ENCODE peak calls at places on chromosomes 2 and 18, in ten cellular contexts. G, E, K, U, P, W, O, L, S and Z are unnamed samples.
A peak's percentile ranks its signal among the peaks of the same experiment; 100 is the strongest.

GRCh38 chr2:129881786-129882396 is 97.6 kb upstream of the RAB6C start:
- DNase-seq in G (no peak), E (no peak), K (no peak), U (no peak), P (no peak), W (no peak), O (no peak), L (no peak), S (no peak), Z (no peak)

GRCh38 chr18:48418000-48418399 is 8.8 kb upstream of the ZBTB7C start:
- DNase-seq in G (no peak), E (no peak), K (no peak), U (no peak), P (no peak), W (no peak), O (no peak), L (no peak), S (no peak), Z (peak; percentile 11)

GRCh38 chr2:81324046-81324445 is 1019.5 kb upstream of the LRRTM1 start:
- DNase-seq in G (no peak), E (peak; percentile 29), K (peak; percentile 11), U (no peak), P (peak; percentile 10), W (no peak), O (no peak), L (no peak), S (no peak), Z (no peak)

GRCh38 chr2:1662606-1663180 is 81.6 kb downstream of the PXDN start:
- DNase-seq in G (no peak), E (no peak), K (no peak), U (no peak), P (no peak), W (no peak), O (peak; percentile 47), L (no peak), S (no peak), Z (no peak)

GRCh38 chr18:56962322-56962721 is 184.6 kb upstream of the BOD1L2 start:
- DNase-seq in G (no peak), E (no peak), K (no peak), U (no peak), P (no peak), W (no peak), O (no peak), L (no peak), S (no peak), Z (no peak)

GRCh38 chr2:200795044-200795443 is 16.7 kb upstream of the BZW1 start:
- DNase-seq in G (no peak), E (no peak), K (no peak), U (no peak), P (peak; percentile 62), W (no peak), O (no peak), L (peak; percentile 73), S (no peak), Z (no peak)

GRCh38 chr2:60808330-60808801 is 52.3 kb downstream of the PAPOLG start:
- DNase-seq in G (peak; percentile 12), E (peak; percentile 28), K (no peak), U (no peak), P (no peak), W (no peak), O (peak; percentile 47), L (peak; percentile 38), S (no peak), Z (no peak)

GRCh38 chr2:50963734-50964133 is 68.2 kb downstream of the NRXN1 start:
- DNase-seq in G (no peak), E (no peak), K (no peak), U (no peak), P (no peak), W (no peak), O (no peak), L (no peak), S (no peak), Z (no peak)

GRCh38 chr18:78621141-78621540 is 358.5 kb upstream of the SALL3 start:
- DNase-seq in G (no peak), E (peak; percentile 6), K (no peak), U (no peak), P (no peak), W (no peak), O (no peak), L (no peak), S (no peak), Z (no peak)

GRCh38 chr2:206275274-206276160 is 1.1 kb downstream of the ZDBF2 start:
- DNase-seq in G (peak; percentile 44), E (no peak), K (no peak), U (peak; percentile 53), P (peak; percentile 71), W (no peak), O (no peak), L (peak; percentile 62), S (no peak), Z (peak; percentile 58)

GRCh38 chr2:53422979-53423378 is 344.6 kb upstream of the CHAC2 start:
- DNase-seq in G (peak; percentile 22), E (peak; percentile 75), K (peak; percentile 43), U (peak; percentile 59), P (peak; percentile 68), W (no peak), O (no peak), L (peak; percentile 56), S (peak; percentile 22), Z (peak; percentile 44)

GRCh38 chr2:241049739-241050623 is 51.6 kb downstream of the SNED1 start:
- DNase-seq in G (peak; percentile 4), E (no peak), K (peak; percentile 77), U (no peak), P (peak; percentile 23), W (no peak), O (peak; percentile 50), L (no peak), S (peak; percentile 13), Z (peak; percentile 27)

GRCh38 chr2:202736826-202737225 is 102.1 kb downstream of the FAM117B start:
- DNase-seq in G (no peak), E (no peak), K (no peak), U (no peak), P (no peak), W (no peak), O (no peak), L (no peak), S (no peak), Z (no peak)

GRCh38 chr18:29147944-29148343 is 971.0 kb upstream of the CDH2 start:
- DNase-seq in G (peak; percentile 64), E (peak; percentile 20), K (peak; percentile 3), U (peak; percentile 85), P (peak; percentile 76), W (no peak), O (no peak), L (peak; percentile 81), S (no peak), Z (peak; percentile 73)

GRCh38 chr2:216858312-216858711 is 1.6 kb downstream of the TNP1 start:
- DNase-seq in G (no peak), E (no peak), K (no peak), U (peak; percentile 58), P (no peak), W (no peak), O (no peak), L (no peak), S (no peak), Z (peak; percentile 15)

GRCh38 chr18:63681449-63682381 is 20.0 kb upstream of the SERPINB3 start:
- DNase-seq in G (no peak), E (no peak), K (no peak), U (no peak), P (no peak), W (no peak), O (no peak), L (no peak), S (no peak), Z (no peak)

DNA sequence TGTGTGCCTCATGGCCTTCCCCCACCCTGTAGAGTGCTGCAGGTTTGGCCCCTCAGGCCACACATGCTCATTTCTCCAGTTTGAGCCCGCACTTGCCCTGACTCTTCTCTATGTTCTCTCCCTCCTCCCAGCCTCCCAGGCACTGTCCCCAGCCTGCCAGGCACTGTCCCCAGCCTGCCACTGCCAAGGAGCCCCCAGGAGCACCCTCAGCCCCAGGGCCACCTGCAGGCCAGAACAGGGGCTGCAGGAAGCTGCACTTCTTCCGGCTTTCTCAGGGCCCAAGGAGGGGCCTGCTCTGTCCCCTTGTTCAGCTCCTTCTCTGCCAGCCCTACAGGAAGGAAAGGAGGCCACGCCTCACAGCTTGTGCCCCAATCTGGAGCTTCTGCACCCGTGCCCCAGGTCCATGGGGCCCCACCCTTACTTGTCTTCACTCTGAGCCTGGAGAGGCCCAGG is 31.6 kb downstream of the CYP26B1 start:
- DNase-seq in G (no peak), E (peak; percentile 52), K (no peak), U (no peak), P (peak; percentile 15), W (no peak), O (no peak), L (no peak), S (peak; percentile 9), Z (no peak)
- TF ChIP-seq CTCF in G (peak; percentile 14), E (peak; percentile 77), K (peak; percentile 53), U (peak; percentile 17), P (peak; percentile 45), W (no peak), O (no peak), L (peak; percentile 28), S (no peak), Z (peak; percentile 43)

GRCh38 chr2:173087214-173087581 is 11.6 kb downstream of the MAP3K20 start:
- DNase-seq in G (peak; percentile 52), E (no peak), K (no peak), U (peak; percentile 69), P (peak; percentile 34), W (no peak), O (no peak), L (peak; percentile 40), S (no peak), Z (peak; percentile 71)
- H3K4me3 ChIP-seq in G (no peak overlapping the region), E (no peak overlapping the region), K (no peak overlapping the region), U (no peak overlapping the region), P (no peak overlapping the region), W (no peak overlapping the region), O (no peak overlapping the region), L (no peak overlapping the region), S (no peak overlapping the region), Z (no peak overlapping the region)

DNA sequence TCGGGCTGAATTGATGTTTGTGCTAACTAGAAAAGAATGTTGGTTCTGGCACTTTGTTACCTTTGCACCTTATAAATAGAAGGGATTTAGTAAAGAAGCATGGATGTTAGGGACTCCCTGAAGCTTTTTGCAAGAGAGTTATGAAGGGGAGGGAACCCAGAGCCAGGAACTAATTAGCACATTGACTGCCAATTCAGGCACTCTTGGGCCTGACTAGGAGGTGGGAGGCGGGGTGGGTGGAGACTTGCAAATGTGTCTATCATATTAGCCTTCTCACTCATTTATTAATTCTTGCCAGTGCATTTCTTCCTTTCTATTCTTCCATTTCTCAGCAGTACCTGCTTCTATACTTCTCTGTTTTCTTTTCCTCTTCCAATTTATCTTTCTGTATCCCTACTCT is 1022.4 kb downstream of the TMEM182 start:
- DNase-seq in G (no peak), E (no peak), K (no peak), U (no peak), P (no peak), W (no peak), O (no peak), L (no peak), S (no peak), Z (no peak)
- TF ChIP-seq CTCF in G (no peak), E (no peak), K (no peak), U (no peak), P (no peak), W (no peak), O (no peak), L (no peak), S (no peak), Z (no peak)

DNA sequence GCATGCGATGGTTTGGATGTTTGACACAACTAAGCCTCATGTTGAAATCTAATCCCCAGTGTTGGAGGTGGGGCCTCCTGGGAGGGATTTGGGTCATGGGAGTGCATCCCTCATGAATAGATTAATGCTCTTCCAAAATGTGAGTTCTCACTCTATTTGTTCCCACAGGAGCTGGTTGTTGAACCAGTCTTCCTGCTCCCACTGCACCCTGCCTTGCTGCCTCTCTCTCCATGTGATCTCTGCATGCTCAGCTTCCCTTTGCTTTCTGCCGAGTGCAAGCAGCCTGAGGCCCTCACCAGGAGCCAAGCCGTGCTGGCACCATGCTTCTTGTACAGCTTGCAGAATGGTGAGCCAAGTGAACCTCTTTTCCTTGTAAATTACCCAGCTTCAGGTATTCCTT is 206.8 kb downstream of the VAPA start:
- DNase-seq in G (no peak), E (no peak), K (no peak), U (no peak), P (no peak), W (no peak), O (no peak), L (no peak), S (no peak), Z (no peak)
- H3K4me3 ChIP-seq in G (no peak overlapping the region), E (no peak overlapping the region), K (no peak overlapping the region), U (no peak overlapping the region), P (no peak overlapping the region), W (no peak overlapping the region), O (no peak overlapping the region), L (no peak overlapping the region), S (no peak overlapping the region), Z (no peak overlapping the region)